ENCODE peak calls at places on chromosomes 11 and 22, in five cellular contexts. Y is adrenal gland, E is body of pancreas, K is cardiac fibroblast, W is kidney. U is an unnamed sample.

GRCh38 chr22:20552913-20553401 is 45.5 kb downstream of the MED15 start:
- DNase-seq in W (no peak), E (peak), Y (no peak), K (peak), U (no peak)

GRCh38 chr11:96339704-96340554 is 3.1 kb downstream of the MAML2 start:
- DNase-seq in E (no peak), K (peak), Y (no peak), W (no peak), U (no peak)

GRCh38 chr22:38429460-38430128 is 25.4 kb downstream of the KCNJ4 start:
- DNase-seq in K (no peak), W (no peak), Y (no peak), E (no peak), U (no peak)

GRCh38 chr22:20256562-20257473 is 11.3 kb downstream of the RTN4R start:
- DNase-seq in W (no peak), K (no peak), E (no peak), Y (no peak), U (no peak)

GRCh38 chr22:30890689-30891442 is 77.7 kb downstream of the MORC2 start:
- DNase-seq in K (peak), Y (peak), E (peak), W (peak), U (peak)

GRCh38 chr22:20632518-20632917 is 125.1 kb downstream of the MED15 start:
- DNase-seq in K (no peak), E (no peak), Y (no peak), W (no peak), U (no peak)

GRCh38 chr11:132784441-132784840 is 747.9 kb downstream of the OPCML start:
- DNase-seq in E (no peak), K (peak), W (no peak), Y (no peak), U (no peak)

GRCh38 chr11:63508009-63508408 is 2.1 kb downstream of the LGALS12 start:
- DNase-seq in W (no peak), K (peak), E (peak), Y (peak), U (no peak)

GRCh38 chr11:65571940-65572339 is 398 bp upstream of the FAM89B start:
- DNase-seq in K (peak), W (no peak), Y (no peak), E (peak), U (no peak)

DNA sequence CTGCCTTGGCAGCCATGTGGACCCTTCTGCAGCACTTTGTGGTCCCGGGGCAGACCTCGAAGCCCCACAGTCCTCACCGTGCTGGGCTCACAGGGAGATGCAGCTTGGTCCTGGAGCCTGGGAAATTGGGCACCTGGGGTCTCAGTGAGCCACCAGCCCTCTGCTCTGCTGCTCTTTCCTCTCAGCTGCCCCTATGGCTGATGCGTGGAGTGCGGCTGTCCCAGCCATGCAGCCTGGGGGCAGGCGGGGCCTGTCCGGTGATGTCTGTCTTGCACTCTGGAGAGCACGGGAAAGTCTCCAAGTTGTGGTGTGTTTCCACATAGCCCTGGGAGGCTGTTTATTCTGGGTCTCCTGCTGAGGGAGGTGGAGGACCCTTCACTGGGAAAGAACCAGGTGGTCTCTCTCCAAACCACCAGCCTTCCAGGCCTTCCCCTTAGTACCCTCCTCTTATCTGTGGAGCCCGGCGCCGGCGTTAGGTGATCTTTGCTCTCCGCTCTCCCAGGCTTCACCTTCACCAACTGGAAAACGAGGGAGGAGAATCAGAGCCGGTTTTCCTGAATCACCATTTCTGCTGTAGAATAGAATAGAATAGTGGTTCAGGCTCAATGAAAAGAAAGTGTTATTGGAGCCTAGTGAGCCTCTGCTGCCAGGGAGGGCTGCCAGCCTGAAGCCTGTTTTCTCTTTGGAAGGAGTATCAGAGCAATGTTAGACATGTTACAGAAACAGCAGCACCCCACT is 41.2 kb upstream of the GRAMD4 start:
- DNase-seq in E (peak), K (no peak), Y (peak), W (peak), U (no peak)
- H3K4me3 ChIP-seq in E (no peak), K (no peak), Y (no peak), W (peak), U (peak)

GRCh38 chr11:16111690-16112089 is 244.7 kb downstream of the SOX6 start:
- DNase-seq in E (no peak), W (no peak), Y (no peak), K (no peak), U (no peak)
- H3K4me3 ChIP-seq in E (no peak), W (peak), Y (peak), K (no peak), U (no peak)

GRCh38 chr11:16992846-16993245 is 21.4 kb downstream of the PLEKHA7 start:
- DNase-seq in W (peak), Y (no peak), K (no peak), E (no peak), U (no peak)

GRCh38 chr11:16999116-16999515 is 15.1 kb downstream of the PLEKHA7 start:
- DNase-seq in Y (no peak), K (no peak), E (no peak), W (no peak), U (no peak)

GRCh38 chr11:16989554-16989953 is 24.7 kb downstream of the PLEKHA7 start:
- DNase-seq in Y (no peak), K (no peak), W (peak), E (no peak), U (no peak)

GRCh38 chr11:16997624-16998023 is 16.6 kb downstream of the PLEKHA7 start:
- DNase-seq in W (no peak), Y (no peak), K (no peak), E (peak), U (no peak)

DNA sequence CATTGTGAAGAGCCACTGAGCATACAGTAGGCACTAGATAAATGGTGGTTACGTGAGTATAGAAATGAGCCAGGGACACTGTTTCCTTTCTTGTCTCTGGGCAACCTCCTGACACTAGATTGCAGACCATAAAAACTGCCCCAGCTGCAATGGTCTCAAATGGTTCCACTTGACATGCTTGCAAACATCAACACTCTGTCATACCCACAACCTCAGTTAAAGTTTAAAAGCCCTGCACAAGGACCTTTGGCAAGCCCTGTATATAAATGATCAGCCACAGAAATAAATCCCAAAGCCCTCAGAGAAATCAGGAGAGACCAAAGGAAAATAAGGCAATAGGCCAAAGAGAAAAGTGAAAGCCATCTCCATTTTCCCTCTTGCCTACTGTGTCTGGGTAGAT is 20.7 kb downstream of the PLEKHA7 start:
- DNase-seq in K (no peak), E (no peak), Y (no peak), W (no peak), U (no peak)
- H3K4me3 ChIP-seq in K (no peak), E (no peak), Y (no peak), W (no peak), U (no peak)

GRCh38 chr11:32426819-32427615 is 8.3 kb downstream of the WT1 start:
- DNase-seq in Y (no peak), E (no peak), W (peak), K (no peak), U (no peak)
- H3K4me3 ChIP-seq in Y (no peak), E (no peak), W (no peak), K (no peak), U (no peak)